ENCODE peak calls at places on chromosomes 7 and 10, in six cellular contexts. A is small intestine, L is 8988T, Q is Calu3, P is GM13977, E is HT1080. U is an unnamed sample.
A peak's percentile ranks its signal among the peaks of the same experiment; 100 is the strongest.

GRCh38 chr7:84236398-84236797 is 41.8 kb upstream of the SEMA3A start:
- DNase-seq in L (no peak), E (peak; percentile 53), A (no peak), Q (no peak), P (no peak), U (no peak)

GRCh38 chr7:29970158-29970557 is 19.4 kb downstream of the SCRN1 start:
- DNase-seq in P (no peak), E (peak; percentile 42), Q (no peak), L (no peak), A (no peak), U (no peak)

GRCh38 chr7:96388620-96389383 is 66.9 kb upstream of the SLC25A13 start:
- DNase-seq in E (peak; percentile 86), A (no peak), P (no peak), L (no peak), Q (no peak), U (no peak)

GRCh38 chr7:108012499-108013430 is 9.8 kb upstream of the LAMB1 start:
- DNase-seq in E (peak; percentile 67), L (no peak), P (no peak), A (peak; percentile 94), Q (no peak), U (no peak)

GRCh38 chr7:81232084-81232799 is 313.4 kb upstream of the SEMA3C start:
- DNase-seq in Q (no peak), E (no peak), A (peak; percentile 16), L (no peak), P (no peak), U (no peak)

GRCh38 chr10:35306852-35307251 is 29.5 kb upstream of the CCNY start:
- DNase-seq in L (no peak), P (no peak), E (peak; percentile 9), A (peak; percentile 95), Q (peak; percentile 75), U (no peak)

GRCh38 chr7:132655071-132655761 is 78.9 kb upstream of the PLXNA4 start:
- DNase-seq in Q (no peak), A (peak; percentile 60), L (no peak), P (no peak), E (no peak), U (peak; percentile 19)

GRCh38 chr7:27152816-27153486 is 568 bp upstream of the HOXA3 start:
- DNase-seq in A (no peak), L (no peak), Q (no peak), E (no peak), P (no peak), U (no peak)

GRCh38 chr7:18671176-18671575 is 175.6 kb downstream of the HDAC9 start:
- DNase-seq in A (no peak), L (no peak), P (no peak), E (no peak), Q (no peak), U (no peak)

GRCh38 chr7:5599543-5600200 is 176.0 kb upstream of the TNRC18 start:
- DNase-seq in P (no peak), E (no peak), L (no peak), A (no peak), Q (no peak), U (no peak)

GRCh38 chr7:157668884-157669767 is 332.3 kb downstream of the DNAJB6 start:
- DNase-seq in P (no peak), L (no peak), Q (no peak), A (no peak), E (no peak), U (no peak)

GRCh38 chr10:118812393-118812740 is 57.6 kb upstream of the CACUL1 start:
- DNase-seq in P (no peak), L (no peak), Q (no peak), A (no peak), E (no peak), U (no peak)

GRCh38 chr7:130909881-130910672 is 176.1 kb upstream of the KLF14 start:
- DNase-seq in Q (no peak), P (no peak), E (peak; percentile 43), L (no peak), A (peak; percentile 25), U (no peak)

GRCh38 chr7:27917119-27917518 is 177.2 kb downstream of the TAX1BP1 start:
- DNase-seq in P (no peak), A (no peak), E (no peak), L (no peak), Q (no peak), U (no peak)

GRCh38 chr7:35553498-35553897 is 141.4 kb downstream of the HERPUD2 start:
- DNase-seq in Q (no peak), P (no peak), E (no peak), A (no peak), L (no peak), U (no peak)

GRCh38 chr7:139820089-139820488 is 9.0 kb upstream of the TBXAS1 start:
- DNase-seq in A (no peak), E (no peak), L (no peak), P (no peak), Q (no peak), U (no peak)

GRCh38 chr7:158557441-158557755 is 30.2 kb downstream of the PTPRN2 start:
- DNase-seq in Q (no peak), A (no peak), E (no peak), P (no peak), L (no peak), U (no peak)

GRCh38 chr10:131804551-131805295 is 96.1 kb upstream of the PPP2R2D start:
- DNase-seq in E (no peak), A (no peak), Q (no peak), P (no peak), L (no peak), U (no peak)

GRCh38 chr10:113557389-113558321 is 4.8 kb downstream of the HABP2 start:
- DNase-seq in E (no peak), L (no peak), Q (no peak), A (no peak), P (no peak), U (no peak)

GRCh38 chr10:70162892-70163201 is 7.5 kb downstream of the SAR1A start:
- DNase-seq in E (no peak), A (peak; percentile 31), Q (no peak), L (no peak), P (peak; percentile 68), U (no peak)

GRCh38 chr10:14302035-14302434 is 28.7 kb downstream of the FRMD4A start:
- DNase-seq in L (no peak), E (peak; percentile 16), A (no peak), Q (no peak), P (no peak), U (no peak)

GRCh38 chr7:44750921-44751571 is 2.4 kb downstream of the ZMIZ2 start:
- DNase-seq in A (peak; percentile 30), E (no peak), L (no peak), P (peak; percentile 89), Q (peak; percentile 40), U (no peak)

GRCh38 chr7:1459930-1460756 is 873 bp upstream of the MICALL2 start:
- DNase-seq in L (no peak), A (peak; percentile 57), Q (peak; percentile 27), P (peak; percentile 69), E (no peak), U (peak; percentile 37)

GRCh38 chr10:95458824-95459223 is 102.3 kb downstream of the SORBS1 start:
- DNase-seq in A (no peak), L (no peak), Q (no peak), P (no peak), E (no peak), U (no peak)

GRCh38 chr10:103510046-103510685 is 16.7 kb downstream of the NEURL1 start:
- DNase-seq in E (no peak), A (no peak), P (no peak), L (no peak), Q (no peak), U (no peak)

GRCh38 chr7:30450123-30450982 is 28.2 kb downstream of the NOD1 start:
- DNase-seq in P (no peak), Q (no peak), L (no peak), E (no peak), A (no peak), U (no peak)

GRCh38 chr7:46414946-46415345 is 493.9 kb upstream of the IGFBP3 start:
- DNase-seq in P (no peak), Q (no peak), L (no peak), E (no peak), A (no peak), U (no peak)

GRCh38 chr7:71746004-71746403 is 614.1 kb downstream of the GALNT17 start:
- DNase-seq in P (no peak), Q (no peak), A (no peak), L (no peak), E (no peak), U (no peak)

GRCh38 chr7:1695800-1696454 is 25.9 kb downstream of the ELFN1 start:
- DNase-seq in A (no peak), P (no peak), L (no peak), E (no peak), Q (peak; percentile 0), U (no peak)

GRCh38 chr10:124280916-124281315 is 137.8 kb downstream of the OAT start:
- DNase-seq in L (no peak), E (no peak), P (no peak), A (no peak), Q (no peak), U (no peak)

GRCh38 chr10:71638577-71639411 is 80.8 kb downstream of the C10orf105 start:
- DNase-seq in L (no peak), E (no peak), A (peak; percentile 98), Q (no peak), P (no peak), U (no peak)

GRCh38 chr10:20871970-20872369 is 25.1 kb downstream of the NEBL start:
- DNase-seq in E (no peak), Q (no peak), A (no peak), P (no peak), L (no peak), U (no peak)

GRCh38 chr7:3338161-3338560 is 37.1 kb downstream of the SDK1 start:
- DNase-seq in P (no peak), Q (no peak), L (no peak), A (no peak), E (no peak), U (no peak)

GRCh38 chr10:30736685-30737232 is 107.2 kb upstream of the LYZL2 start:
- DNase-seq in L (no peak), E (peak; percentile 100), P (peak; percentile 56), Q (peak; percentile 49), A (no peak), U (no peak)

GRCh38 chr7:80634505-80634904 is 3.9 kb upstream of the CD36 start:
- DNase-seq in E (peak; percentile 22), L (no peak), P (no peak), Q (no peak), A (no peak), U (no peak)

GRCh38 chr7:51732951-51733350 is 416.3 kb upstream of the COBL start:
- DNase-seq in L (no peak), E (no peak), Q (no peak), P (no peak), A (no peak), U (peak; percentile 9)

U was measured in midbrain.